ENCODE peak calls at places on chromosomes 16 and 17, in six cellular contexts. One of them, this sample, is unnamed.

GRCh38 chr16:54505479-54506247 is 219.1 kb upstream of the IRX3 start:
- DNase-seq in heart left ventricle: no peak
- DNase-seq in ovary: no peak
- DNase-seq in A549: no peak
- DNase-seq in endothelial cell of umbilical vein: peak; percentile 17
- DNase-seq in stomach: no peak
- DNase-seq in this sample: no peak

GRCh38 chr17:28725166-28725659 is 820 bp downstream of the TLCD1 start:
- DNase-seq in A549: peak; percentile 74
- DNase-seq in endothelial cell of umbilical vein: peak; percentile 38
- DNase-seq in stomach: no peak
- DNase-seq in ovary: no peak
- DNase-seq in heart left ventricle: no peak
- DNase-seq in this sample: no peak

GRCh38 chr17:60639019-60639330 is 38.7 kb upstream of the BCAS3 start:
- DNase-seq in stomach: no peak
- DNase-seq in ovary: no peak
- DNase-seq in endothelial cell of umbilical vein: no peak
- DNase-seq in A549: no peak
- DNase-seq in heart left ventricle: no peak
- DNase-seq in this sample: no peak

GRCh38 chr16:89581045-89581695 is 5.6 kb downstream of the CPNE7 start:
- DNase-seq in ovary: no peak
- DNase-seq in A549: peak; percentile 82
- DNase-seq in heart left ventricle: no peak
- DNase-seq in endothelial cell of umbilical vein: peak; percentile 74
- DNase-seq in stomach: no peak
- DNase-seq in this sample: no peak

GRCh38 chr17:47945080-47945479 is 3.7 kb downstream of the PNPO start:
- DNase-seq in heart left ventricle: no peak
- DNase-seq in A549: no peak
- DNase-seq in stomach: no peak
- DNase-seq in ovary: no peak
- DNase-seq in endothelial cell of umbilical vein: no peak
- DNase-seq in this sample: no peak

GRCh38 chr16:4370570-4371480 is 823 bp upstream of the VASN start:
- DNase-seq in A549: no peak
- DNase-seq in stomach: no peak
- DNase-seq in endothelial cell of umbilical vein: no peak
- DNase-seq in heart left ventricle: peak; percentile 78
- DNase-seq in ovary: peak; percentile 96
- DNase-seq in this sample: no peak

GRCh38 chr16:20517149-20517548 is 59.0 kb downstream of the ACSM2B start:
- DNase-seq in A549: no peak
- DNase-seq in endothelial cell of umbilical vein: no peak
- DNase-seq in stomach: no peak
- DNase-seq in heart left ventricle: no peak
- DNase-seq in ovary: no peak
- DNase-seq in this sample: peak; percentile 68

GRCh38 chr17:50728112-50728429 is 8.7 kb downstream of the LUC7L3 start:
- DNase-seq in stomach: no peak
- DNase-seq in ovary: no peak
- DNase-seq in A549: no peak
- DNase-seq in endothelial cell of umbilical vein: no peak
- DNase-seq in heart left ventricle: no peak
- DNase-seq in this sample: no peak

GRCh38 chr17:752620-753219 is 656 bp upstream of the GEMIN4 start:
- DNase-seq in heart left ventricle: peak; percentile 69
- DNase-seq in endothelial cell of umbilical vein: peak; percentile 77
- DNase-seq in ovary: peak; percentile 79
- DNase-seq in A549: peak; percentile 45
- DNase-seq in stomach: peak; percentile 76
- DNase-seq in this sample: peak; percentile 71

GRCh38 chr17:71975998-71976649 is 144.7 kb upstream of the SOX9 start:
- DNase-seq in stomach: peak; percentile 53
- DNase-seq in ovary: peak; percentile 15
- DNase-seq in endothelial cell of umbilical vein: no peak
- DNase-seq in heart left ventricle: peak; percentile 69
- DNase-seq in A549: peak; percentile 86
- DNase-seq in this sample: peak; percentile 46

GRCh38 chr16:23949630-23950290 is 114.0 kb downstream of the PRKCB start:
- DNase-seq in stomach: peak; percentile 50
- DNase-seq in A549: no peak
- DNase-seq in heart left ventricle: peak; percentile 28
- DNase-seq in endothelial cell of umbilical vein: no peak
- DNase-seq in ovary: no peak
- DNase-seq in this sample: no peak

GRCh38 chr17:7716299-7716886 is 1.2 kb upstream of the DNAH2 start:
- DNase-seq in heart left ventricle: no peak
- DNase-seq in stomach: no peak
- DNase-seq in A549: no peak
- DNase-seq in endothelial cell of umbilical vein: no peak
- DNase-seq in ovary: no peak
- DNase-seq in this sample: no peak

GRCh38 chr16:59116744-59117143 is 382.6 kb upstream of the GOT2 start:
- DNase-seq in stomach: no peak
- DNase-seq in ovary: no peak
- DNase-seq in endothelial cell of umbilical vein: no peak
- DNase-seq in heart left ventricle: no peak
- DNase-seq in A549: no peak
- DNase-seq in this sample: no peak

GRCh38 chr17:65121368-65121767 is 15.8 kb upstream of the RGS9 start:
- DNase-seq in heart left ventricle: no peak
- DNase-seq in A549: no peak
- DNase-seq in endothelial cell of umbilical vein: no peak
- DNase-seq in ovary: no peak
- DNase-seq in stomach: no peak
- DNase-seq in this sample: no peak

GRCh38 chr16:20915733-20916132 is 15.2 kb downstream of the LYRM1 start:
- DNase-seq in endothelial cell of umbilical vein: no peak
- DNase-seq in heart left ventricle: no peak
- DNase-seq in stomach: no peak
- DNase-seq in A549: no peak
- DNase-seq in ovary: no peak
- DNase-seq in this sample: no peak

GRCh38 chr17:31798205-31798724 is 60.8 kb downstream of the COPRS start:
- DNase-seq in endothelial cell of umbilical vein: no peak
- DNase-seq in ovary: no peak
- DNase-seq in A549: no peak
- DNase-seq in stomach: no peak
- DNase-seq in heart left ventricle: no peak
- DNase-seq in this sample: no peak

GRCh38 chr17:19017401-19017800 is 12.8 kb upstream of the FAM83G start:
- DNase-seq in A549: no peak
- DNase-seq in stomach: no peak
- DNase-seq in heart left ventricle: no peak
- DNase-seq in endothelial cell of umbilical vein: no peak
- DNase-seq in ovary: no peak
- DNase-seq in this sample: peak; percentile 15

GRCh38 chr17:17206913-17207368 is 808 bp upstream of the PLD6 start:
- DNase-seq in ovary: no peak
- DNase-seq in endothelial cell of umbilical vein: no peak
- DNase-seq in heart left ventricle: no peak
- DNase-seq in A549: no peak
- DNase-seq in stomach: no peak
- DNase-seq in this sample: no peak
- H3K4me1 ChIP-seq in ovary: peaks cover 19% of the 10 kb centered on the region
- H3K4me1 ChIP-seq in endothelial cell of umbilical vein: peaks cover 13% of the 10 kb centered on the region
- H3K4me1 ChIP-seq in heart left ventricle: peaks cover 10% of the 10 kb centered on the region
- H3K4me1 ChIP-seq in A549: peaks cover 19% of the 10 kb centered on the region
- H3K4me1 ChIP-seq in stomach: peaks cover 50% of the 10 kb centered on the region
- H3K4me1 ChIP-seq in this sample: peaks cover 14% of the 10 kb centered on the region

GRCh38 chr16:85673529-85674417 is 15.0 kb downstream of the GINS2 start:
- DNase-seq in ovary: peak; percentile 74
- DNase-seq in heart left ventricle: peak; percentile 73
- DNase-seq in A549: no peak
- DNase-seq in endothelial cell of umbilical vein: peak; percentile 95
- DNase-seq in stomach: peak; percentile 89
- DNase-seq in this sample: peak; percentile 96
- TF ChIP-seq POLR2A in ovary: no peak
- TF ChIP-seq POLR2A in heart left ventricle: no peak
- TF ChIP-seq POLR2A in A549: no peak
- TF ChIP-seq POLR2A in endothelial cell of umbilical vein: peak; percentile 19
- TF ChIP-seq POLR2A in stomach: no peak
- TF ChIP-seq POLR2A in this sample: peak; percentile 15

DNA sequence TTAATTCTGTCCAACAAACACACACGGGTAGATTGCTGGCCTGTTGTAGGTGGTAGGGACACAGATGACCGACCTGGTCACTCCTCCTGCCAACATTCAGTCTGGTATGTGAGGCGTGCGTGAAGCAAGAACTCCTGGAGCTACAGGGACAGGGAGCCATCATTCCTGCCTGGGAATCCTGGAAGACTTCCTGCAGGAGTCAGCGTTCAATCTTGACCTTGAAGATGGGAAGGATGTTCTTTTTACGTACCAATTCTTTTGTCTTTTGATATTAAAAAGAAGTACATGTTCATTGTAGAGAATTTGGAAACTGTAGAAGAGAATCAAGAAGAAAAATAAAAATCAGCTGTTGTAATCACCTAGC is 3.5 kb upstream of the ADGRG3 start:
- DNase-seq in A549: no peak
- DNase-seq in ovary: no peak
- DNase-seq in stomach: no peak
- DNase-seq in endothelial cell of umbilical vein: no peak
- DNase-seq in heart left ventricle: no peak
- DNase-seq in this sample: no peak
- TF ChIP-seq CTCF in A549: no peak
- TF ChIP-seq CTCF in ovary: no peak
- TF ChIP-seq CTCF in stomach: no peak
- TF ChIP-seq CTCF in endothelial cell of umbilical vein: no peak
- TF ChIP-seq CTCF in heart left ventricle: no peak
- TF ChIP-seq CTCF in this sample: no peak

GRCh38 chr16:85356157-85356556 is 243.9 kb upstream of the CIBAR2 start:
- DNase-seq in ovary: no peak
- DNase-seq in A549: no peak
- DNase-seq in endothelial cell of umbilical vein: no peak
- DNase-seq in heart left ventricle: no peak
- DNase-seq in stomach: no peak
- DNase-seq in this sample: no peak
- H3K4me1 ChIP-seq in ovary: peaks cover 6% of the 10 kb centered on the region
- H3K4me1 ChIP-seq in A549: peaks cover 10% of the 10 kb centered on the region
- H3K4me1 ChIP-seq in endothelial cell of umbilical vein: no peaks in the 10 kb centered on the region
- H3K4me1 ChIP-seq in heart left ventricle: no peaks in the 10 kb centered on the region
- H3K4me1 ChIP-seq in stomach: peaks cover 75% of the 10 kb centered on the region
- H3K4me1 ChIP-seq in this sample: no peaks in the 10 kb centered on the region

DNA sequence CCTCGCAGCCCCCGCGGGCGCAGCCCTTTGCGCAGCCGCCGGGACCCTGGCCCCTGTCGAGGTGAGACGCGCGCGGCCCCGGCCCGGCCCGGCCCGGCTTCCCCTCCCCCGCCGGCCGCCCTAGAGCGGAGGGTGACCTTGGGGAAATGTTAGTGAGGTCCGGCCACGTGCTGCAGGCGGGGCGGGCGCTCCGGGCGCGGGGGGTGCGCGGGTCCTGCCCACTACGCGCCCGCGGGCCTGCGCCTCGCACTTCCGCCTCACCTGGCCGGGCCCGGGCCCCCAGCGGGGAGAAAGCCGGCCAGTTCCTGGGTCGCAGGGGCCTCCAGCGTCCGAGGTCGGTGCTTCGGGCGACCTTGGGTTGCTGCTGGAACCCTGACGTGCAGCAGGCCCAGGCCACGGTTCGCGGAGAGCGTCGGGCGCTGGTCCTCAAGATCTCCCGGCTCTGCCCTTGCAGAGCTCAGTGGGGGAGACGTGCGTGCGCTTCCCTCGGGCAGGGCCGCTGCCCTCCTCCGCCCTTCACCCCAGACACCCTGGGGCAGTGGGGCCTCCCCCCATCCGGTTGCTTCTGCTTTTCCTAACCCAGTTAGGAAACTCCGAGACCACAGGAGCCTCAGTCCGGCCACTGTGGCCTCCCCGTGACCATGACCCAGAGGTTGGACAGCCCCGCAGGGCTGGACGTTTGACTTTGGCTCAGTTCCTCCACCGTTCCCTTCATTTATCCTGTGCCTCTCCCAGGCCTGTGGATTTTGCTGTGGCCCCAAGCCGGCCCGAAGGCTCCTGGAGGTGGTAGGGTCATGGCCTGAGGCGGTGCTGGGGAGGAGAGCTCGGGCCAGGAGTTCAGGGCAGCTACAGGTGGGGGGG is 791 bp downstream of the MCRIP2 start:
- DNase-seq in stomach: peak; percentile 85
- DNase-seq in ovary: peak; percentile 82
- DNase-seq in heart left ventricle: peak; percentile 75
- DNase-seq in A549: no peak
- DNase-seq in endothelial cell of umbilical vein: no peak
- DNase-seq in this sample: peak; percentile 87
- TF ChIP-seq POLR2A in stomach: no peak
- TF ChIP-seq POLR2A in ovary: no peak
- TF ChIP-seq POLR2A in heart left ventricle: no peak
- TF ChIP-seq POLR2A in A549: no peak
- TF ChIP-seq POLR2A in endothelial cell of umbilical vein: no peak
- TF ChIP-seq POLR2A in this sample: peak; percentile 6

GRCh38 chr16:57297856-57298255 is 13.4 kb upstream of the PLLP start:
- DNase-seq in ovary: no peak
- DNase-seq in heart left ventricle: no peak
- DNase-seq in A549: no peak
- DNase-seq in endothelial cell of umbilical vein: no peak
- DNase-seq in stomach: no peak
- DNase-seq in this sample: no peak

GRCh38 chr16:57300387-57301125 is 16.1 kb upstream of the PLLP start:
- DNase-seq in heart left ventricle: peak; percentile 99
- DNase-seq in endothelial cell of umbilical vein: peak; percentile 100
- DNase-seq in A549: peak; percentile 93
- DNase-seq in stomach: peak; percentile 99
- DNase-seq in ovary: peak; percentile 98
- DNase-seq in this sample: peak; percentile 98

GRCh38 chr16:57301126-57301817 is 16.8 kb upstream of the PLLP start:
- DNase-seq in heart left ventricle: no peak
- DNase-seq in A549: no peak
- DNase-seq in endothelial cell of umbilical vein: no peak
- DNase-seq in ovary: peak; percentile 47
- DNase-seq in stomach: no peak
- DNase-seq in this sample: no peak

GRCh38 chr16:57299719-57300386 is 15.4 kb upstream of the PLLP start:
- DNase-seq in endothelial cell of umbilical vein: peak; percentile 95
- DNase-seq in ovary: peak; percentile 87
- DNase-seq in stomach: peak; percentile 83
- DNase-seq in A549: peak; percentile 97
- DNase-seq in heart left ventricle: peak; percentile 90
- DNase-seq in this sample: peak; percentile 83

GRCh38 chr16:57299009-57299718 is 14.7 kb upstream of the PLLP start:
- DNase-seq in A549: peak; percentile 80
- DNase-seq in endothelial cell of umbilical vein: no peak
- DNase-seq in ovary: no peak
- DNase-seq in heart left ventricle: peak; percentile 55
- DNase-seq in stomach: peak; percentile 40
- DNase-seq in this sample: no peak
- TF ChIP-seq CTCF in A549: peak; percentile 19
- TF ChIP-seq CTCF in endothelial cell of umbilical vein: no peak
- TF ChIP-seq CTCF in ovary: no peak
- TF ChIP-seq CTCF in heart left ventricle: no peak
- TF ChIP-seq CTCF in stomach: no peak
- TF ChIP-seq CTCF in this sample: no peak